ENCODE peak calls at places on chromosomes 11 and 22, in ten cellular contexts. W, D, I, Q, O, V, T, F, R and U are unnamed samples.
A peak's percentile ranks its signal among the peaks of the same experiment; 100 is the strongest.

GRCh38 chr11:134275534-134276395 is at the start of gene GLB1L3:
- DNase-seq in O (no peak), R (no peak), T (no peak), Q (no peak), F (no peak), V (peak; percentile 73), I (no peak), D (no peak), W (peak; percentile 24), U (peak; percentile 87)

GRCh38 chr22:44351685-44352377 is 39.1 kb upstream of the SHISAL1 start:
- DNase-seq in T (peak; percentile 89), V (no peak), D (no peak), F (no peak), O (peak; percentile 67), W (peak; percentile 80), R (no peak), I (peak; percentile 76), Q (peak; percentile 84), U (peak; percentile 90)

GRCh38 chr11:104337273-104337672 is 173.3 kb upstream of the PDGFD start:
- DNase-seq in W (no peak), Q (no peak), R (no peak), T (peak; percentile 11), V (no peak), D (no peak), O (no peak), F (no peak), I (no peak), U (no peak)

GRCh38 chr22:21734540-21735197 is 925 bp downstream of the YPEL1 start:
- DNase-seq in F (no peak), D (no peak), R (no peak), O (no peak), I (no peak), Q (no peak), V (no peak), T (no peak), W (no peak), U (peak; percentile 45)

GRCh38 chr22:37284807-37285355 is 2.6 kb downstream of the CYTH4 start:
- DNase-seq in T (no peak), Q (no peak), F (peak; percentile 85), O (no peak), I (no peak), D (no peak), W (no peak), V (peak; percentile 76), R (peak; percentile 76), U (peak; percentile 45)

GRCh38 chr22:30332551-30332950 is 5.8 kb upstream of the TBC1D10A start:
- DNase-seq in R (no peak), O (no peak), I (no peak), V (no peak), D (no peak), F (no peak), T (no peak), Q (no peak), W (no peak), U (no peak)

GRCh38 chr11:69659591-69659990 is 15.6 kb downstream of the LTO1 start:
- DNase-seq in D (no peak), O (no peak), W (no peak), T (no peak), F (peak; percentile 68), I (no peak), V (no peak), R (no peak), Q (no peak), U (no peak)

GRCh38 chr11:35017528-35018342 is 101.3 kb downstream of the PDHX start:
- DNase-seq in O (no peak), R (no peak), V (no peak), Q (no peak), I (no peak), T (no peak), F (no peak), W (no peak), D (no peak), U (no peak)

GRCh38 chr11:93279911-93280347 is 50.6 kb upstream of the DEUP1 start:
- DNase-seq in O (no peak), W (no peak), V (peak; percentile 43), T (no peak), R (no peak), F (no peak), D (no peak), I (peak; percentile 94), Q (no peak), U (no peak)

GRCh38 chr11:130157111-130157510 is 2.5 kb upstream of the ST14 start:
- DNase-seq in I (no peak), O (no peak), R (no peak), F (no peak), W (no peak), T (peak; percentile 35), D (no peak), V (no peak), Q (no peak), U (no peak)

GRCh38 chr11:130636672-130637463 is 188.4 kb downstream of the ADAMTS15 start:
- DNase-seq in F (no peak), R (no peak), T (peak; percentile 93), O (peak; percentile 13), Q (peak; percentile 85), V (peak; percentile 17), D (no peak), W (no peak), I (peak; percentile 94), U (no peak)

GRCh38 chr11:119101367-119101758 is 290 bp downstream of the DPAGT1 start:
- DNase-seq in I (no peak), T (peak; percentile 21), W (no peak), Q (no peak), F (peak; percentile 88), R (no peak), D (no peak), O (no peak), V (peak; percentile 37), U (no peak)
- TF ChIP-seq CTCF in I (no peak), T (no peak), W (no peak), Q (peak; percentile 36), F (no peak), R (no peak), D (no peak), O (no peak), V (no peak), U (no peak)

GRCh38 chr11:127074151-127074761 is 73.7 kb upstream of the KIRREL3 start:
- DNase-seq in F (no peak), R (peak; percentile 29), O (peak; percentile 60), Q (peak; percentile 71), T (peak; percentile 9), I (peak; percentile 69), D (no peak), V (peak; percentile 63), W (no peak), U (peak; percentile 4)
- TF ChIP-seq CTCF in F (no peak), R (no peak), O (peak; percentile 28), Q (peak; percentile 77), T (no peak), I (peak; percentile 78), D (no peak), V (peak; percentile 47), W (no peak), U (no peak)

GRCh38 chr22:40856513-40857308 is at the start of the genes ST13 and XPNPEP3:
- DNase-seq in W (peak; percentile 98), F (peak; percentile 100), V (peak; percentile 90), I (peak; percentile 66), O (peak; percentile 97), D (peak; percentile 93), T (peak; percentile 96), R (peak; percentile 99), Q (peak; percentile 95), U (peak; percentile 98)
- TF ChIP-seq CTCF in W (peak; percentile 39), F (peak; percentile 13), V (peak; percentile 3), I (peak; percentile 23), O (no peak), D (no peak), T (peak; percentile 7), R (no peak), Q (peak; percentile 74), U (peak; percentile 16)

DNA sequence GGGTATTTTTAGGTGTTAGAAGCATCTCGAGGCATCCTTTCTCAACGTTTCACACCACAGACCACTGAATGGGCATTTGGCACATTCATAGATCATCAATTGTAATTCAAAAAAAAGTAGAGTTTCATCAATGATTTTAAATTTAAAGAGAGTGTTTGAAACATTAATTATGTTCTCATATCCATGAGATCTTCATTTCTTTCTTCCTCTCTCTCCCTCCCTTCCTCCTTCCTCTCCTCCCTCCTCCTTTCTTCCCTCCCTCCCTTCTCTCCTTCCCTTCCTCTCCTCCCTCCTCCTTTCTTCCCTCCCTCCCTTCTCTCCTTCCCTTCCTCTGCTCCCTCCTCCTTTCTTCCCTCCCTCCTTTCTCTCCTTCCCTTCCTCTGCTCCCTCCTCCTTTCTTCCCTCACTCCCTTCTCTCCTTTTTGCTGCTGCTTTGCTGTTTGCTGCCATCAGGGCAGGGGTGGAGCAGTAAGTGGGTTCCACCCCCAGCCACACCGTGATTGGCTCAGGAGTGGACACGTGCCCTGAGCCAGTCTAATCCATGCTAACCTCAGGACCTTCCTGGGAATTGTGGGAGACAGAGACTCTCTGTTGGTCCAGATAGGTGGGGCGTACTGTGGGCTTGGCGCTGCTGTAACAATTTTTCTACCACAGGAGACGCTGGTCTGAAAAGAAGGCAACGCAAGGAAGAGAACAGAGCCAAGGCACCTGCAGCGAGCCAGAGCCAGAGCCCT is 33.8 kb upstream of the APOBEC3A start:
- DNase-seq in V (no peak), T (peak; percentile 86), O (peak; percentile 87), W (peak; percentile 78), F (no peak), Q (peak; percentile 59), D (peak; percentile 28), I (peak; percentile 53), R (peak; percentile 89), U (no peak)
- TF ChIP-seq CTCF in V (no peak), T (peak; percentile 26), O (no peak), W (peak; percentile 53), F (no peak), Q (peak; percentile 39), D (peak; percentile 40), I (peak; percentile 27), R (peak; percentile 9), U (no peak)

GRCh38 chr11:7514099-7514725 is 413 bp downstream of the PPFIBP2 start:
- DNase-seq in F (peak; percentile 82), W (no peak), V (peak; percentile 32), Q (no peak), T (no peak), I (no peak), D (no peak), R (peak; percentile 40), O (peak; percentile 8), U (peak; percentile 14)
- TF ChIP-seq CTCF in F (no peak), W (no peak), V (no peak), Q (no peak), T (no peak), I (no peak), D (no peak), R (no peak), O (no peak), U (no peak)